ENCODE peak calls at places on chromosomes 1 and 21, in seven cellular contexts. H, Z, E, W, C, L and B are unnamed samples.

GRCh38 chr21:46394819-46395152 is 63.9 kb upstream of the DIP2A start:
- DNase-seq in C (no peak), L (no peak), E (no peak), Z (no peak), H (no peak), W (no peak), B (no peak)

GRCh38 chr1:111739984-111740765 is 980 bp upstream of the INKA2 start:
- DNase-seq in W (peak), H (peak), E (no peak), C (no peak), L (peak), Z (no peak), B (no peak)

GRCh38 chr1:44870096-44870495 is 27.0 kb upstream of the PTCH2 start:
- DNase-seq in C (no peak), H (no peak), E (no peak), L (no peak), W (no peak), Z (no peak), B (no peak)

GRCh38 chr21:36658926-36659325 is 40.0 kb upstream of the SIM2 start:
- DNase-seq in H (no peak), W (no peak), C (no peak), E (no peak), L (no peak), Z (no peak), B (no peak)

GRCh38 chr1:84774674-84775548 is 84.7 kb upstream of the SSX2IP start:
- DNase-seq in W (peak), L (no peak), Z (no peak), H (no peak), C (no peak), E (no peak), B (no peak)

GRCh38 chr21:43196789-43197188 is 28.0 kb downstream of the CRYAA start:
- DNase-seq in H (no peak), E (no peak), C (no peak), Z (no peak), W (no peak), L (peak), B (no peak)

GRCh38 chr1:181911715-181912114 is 149.8 kb downstream of the ZNF648 start:
- DNase-seq in W (no peak), H (no peak), L (no peak), E (no peak), Z (no peak), C (no peak), B (no peak)

GRCh38 chr1:119075614-119076013 is 64.8 kb downstream of the WARS2 start:
- DNase-seq in L (no peak), E (no peak), Z (peak), C (no peak), W (no peak), H (no peak), B (no peak)

GRCh38 chr1:41322835-41323234 is 38.4 kb upstream of the FOXO6 start:
- DNase-seq in Z (no peak), H (peak), W (peak), L (peak), C (peak), E (peak), B (peak)

GRCh38 chr1:210072129-210072528 is 134.1 kb downstream of the SYT14 start:
- DNase-seq in E (no peak), Z (peak), W (peak), H (no peak), L (no peak), C (no peak), B (no peak)

GRCh38 chr1:175152006-175152652 is 40.4 kb downstream of the KIAA0040 start:
- DNase-seq in L (peak), C (peak), Z (peak), H (peak), W (peak), E (peak), B (no peak)

GRCh38 chr1:180234369-180235076 is 4.5 kb downstream of the LHX4 start:
- DNase-seq in C (no peak), E (no peak), Z (no peak), L (peak), H (no peak), W (no peak), B (no peak)

GRCh38 chr21:38322551-38322950 is 65.8 kb downstream of the KCNJ15 start:
- DNase-seq in H (no peak), Z (no peak), E (no peak), L (no peak), W (no peak), C (no peak), B (no peak)

GRCh38 chr1:156639601-156640101 is 2.3 kb upstream of the BCAN start:
- DNase-seq in W (no peak), Z (no peak), C (no peak), E (no peak), L (no peak), H (no peak), B (no peak)

GRCh38 chr1:59928996-59929395 is 2.4 kb upstream of the CYP2J2 start:
- DNase-seq in C (no peak), Z (no peak), E (no peak), W (no peak), L (no peak), H (no peak), B (no peak)

GRCh38 chr1:225378880-225379279 is 49.0 kb downstream of the LBR start:
- DNase-seq in L (no peak), E (no peak), C (no peak), W (no peak), Z (no peak), H (no peak), B (no peak)

GRCh38 chr1:66542811-66543767 is 9.1 kb downstream of the SGIP1 start:
- DNase-seq in L (peak), E (no peak), Z (peak), W (no peak), H (peak), C (no peak), B (no peak)

GRCh38 chr1:168737446-168737845 is 8.4 kb upstream of the DPT start:
- DNase-seq in Z (no peak), E (no peak), L (no peak), W (no peak), C (no peak), H (no peak), B (no peak)

GRCh38 chr1:112169517-112169916 is 180.0 kb upstream of the KCND3 start:
- DNase-seq in H (no peak), C (no peak), L (no peak), E (no peak), Z (no peak), W (no peak), B (no peak)

GRCh38 chr1:43303477-43304286 is 2.9 kb downstream of the TIE1 start:
- DNase-seq in H (no peak), Z (no peak), L (no peak), W (no peak), C (no peak), E (no peak), B (no peak)

GRCh38 chr1:181849071-181849470 is 212.4 kb downstream of the ZNF648 start:
- DNase-seq in E (no peak), W (no peak), H (no peak), C (no peak), Z (no peak), L (no peak), B (no peak)

GRCh38 chr1:3275471-3276340 is 178.8 kb upstream of the ARHGEF16 start:
- DNase-seq in L (no peak), W (no peak), C (no peak), E (no peak), Z (peak), H (no peak), B (no peak)

GRCh38 chr1:97047412-97047793 is 325.8 kb downstream of the PTBP2 start:
- DNase-seq in L (no peak), E (no peak), H (no peak), W (no peak), Z (peak), C (no peak), B (no peak)

GRCh38 chr1:36084502-36085115 is 715 bp downstream of the TEKT2 start:
- DNase-seq in C (no peak), W (no peak), Z (no peak), H (peak), L (no peak), E (no peak), B (no peak)

GRCh38 chr1:5286244-5286643 is 631.8 kb downstream of the AJAP1 start:
- DNase-seq in E (peak), C (peak), H (peak), W (no peak), Z (no peak), L (peak), B (no peak)

GRCh38 chr21:32612075-32612998 is at the start of gene CFAP298:
- DNase-seq in Z (peak), W (peak), H (peak), L (peak), E (peak), C (peak), B (peak)

GRCh38 chr1:47515390-47515789 is 77.5 kb downstream of the FOXD2 start:
- DNase-seq in C (peak), E (no peak), W (no peak), Z (no peak), L (no peak), H (no peak), B (no peak)

GRCh38 chr1:211825990-211826389 is 4.6 kb downstream of the LPGAT1 start:
- DNase-seq in E (no peak), Z (peak), W (no peak), H (no peak), C (no peak), L (no peak), B (no peak)

GRCh38 chr1:17405898-17406759 is 33.3 kb downstream of the RCC2 start:
- DNase-seq in L (peak), H (no peak), W (no peak), E (peak), C (peak), Z (peak), B (peak)

GRCh38 chr1:5847013-5847654 is 145.1 kb downstream of the NPHP4 start:
- DNase-seq in W (no peak), L (no peak), H (no peak), Z (no peak), E (peak), C (no peak), B (no peak)

GRCh38 chr1:191134796-191135195 is 657.1 kb upstream of the BRINP3 start:
- DNase-seq in Z (no peak), H (no peak), E (no peak), L (no peak), C (no peak), W (no peak), B (no peak)

GRCh38 chr1:240189386-240189989 is 97.8 kb downstream of the FMN2 start:
- DNase-seq in W (peak), H (peak), C (peak), E (peak), L (peak), Z (peak), B (no peak)